ENCODE peak calls at places on chromosomes 11 and 22, in four cellular contexts. Y is AG04450, S is colonic mucosa, D is mesenchymal stem cell. O is an unnamed sample.

GRCh38 chr22:35330258-35330861 is 30.7 kb downstream of the TOM1 start:
- DNase-seq in Y (peak; percentile 45), S (peak; percentile 70), D (peak; percentile 94), O (peak; percentile 65)

GRCh38 chr11:83092488-83093384 is 21.0 kb upstream of the RAB30 start:
- DNase-seq in Y (no peak), S (peak; percentile 76), D (peak; percentile 45), O (no peak)

GRCh38 chr11:85236211-85236610 is 390.9 kb downstream of the DLG2 start:
- DNase-seq in Y (no peak), S (no peak), D (no peak), O (no peak)

GRCh38 chr22:16964366-16964765 is 43.7 kb downstream of the GAB4 start:
- DNase-seq in Y (no peak), S (no peak), D (no peak), O (no peak)

GRCh38 chr22:23382796-23383195 is 197.3 kb downstream of the IGLL1 start:
- DNase-seq in Y (no peak), S (no peak), D (no peak), O (no peak)

GRCh38 chr11:14388352-14388751 is 29.4 kb upstream of the RRAS2 start:
- DNase-seq in Y (no peak), S (no peak), D (no peak), O (no peak)

GRCh38 chr22:16609548-16610261 is 17.1 kb upstream of the CCT8L2 start:
- DNase-seq in Y (no peak), S (no peak), D (no peak), O (no peak)

GRCh38 chr11:47905358-47906059 is 57.4 kb upstream of the NUP160 start:
- DNase-seq in Y (no peak), S (no peak), D (peak; percentile 89), O (peak; percentile 75)

GRCh38 chr22:35375031-35375430 is 5.9 kb upstream of the HMOX1 start:
- DNase-seq in Y (no peak), S (no peak), D (no peak), O (no peak)

GRCh38 chr11:70825893-70826540 is 426.4 kb downstream of the SHANK2 start:
- DNase-seq in Y (no peak), S (no peak), D (no peak), O (no peak)

GRCh38 chr22:23251445-23252093 is 71.3 kb downstream of the BCR start:
- DNase-seq in Y (no peak), S (peak; percentile 37), D (peak; percentile 8), O (no peak)

GRCh38 chr11:108144615-108145014 is 23.2 kb downstream of the ACAT1 start:
- DNase-seq in Y (no peak), S (no peak), D (no peak), O (no peak)

GRCh38 chr11:17413414-17414316 is 25.2 kb upstream of the KCNJ11 start:
- DNase-seq in Y (no peak), S (peak; percentile 83), D (no peak), O (no peak)

GRCh38 chr11:19594326-19594725 is 118.3 kb upstream of the NAV2 start:
- DNase-seq in Y (no peak), S (no peak), D (no peak), O (no peak)

GRCh38 chr22:30325724-30326703 is 727 bp downstream of the TBC1D10A start:
- DNase-seq in Y (no peak), S (peak; percentile 58), D (peak; percentile 47), O (no peak)

GRCh38 chr11:43832536-43832935 is 48.1 kb upstream of the ALKBH3 start:
- DNase-seq in Y (no peak), S (no peak), D (no peak), O (no peak)

GRCh38 chr11:21794306-21794705 is 398.6 kb upstream of the ANO5 start:
- DNase-seq in Y (no peak), S (no peak), D (no peak), O (no peak)

GRCh38 chr11:91081440-91082088 is 858.7 kb upstream of the CHORDC1 start:
- DNase-seq in Y (no peak), S (no peak), D (peak; percentile 66), O (peak; percentile 51)

GRCh38 chr22:46959369-46959768 is 196.9 kb downstream of the TBC1D22A start:
- DNase-seq in Y (no peak), S (no peak), D (no peak), O (no peak)

GRCh38 chr11:130478204-130478701 is 29.8 kb downstream of the ADAMTS15 start:
- DNase-seq in Y (peak; percentile 88), S (peak; percentile 66), D (peak; percentile 96), O (peak; percentile 89)

GRCh38 chr11:16977136-16978020 is 36.8 kb downstream of the PLEKHA7 start:
- DNase-seq in Y (no peak), S (peak; percentile 67), D (no peak), O (no peak)

GRCh38 chr11:45332486-45332934 is 46.4 kb upstream of the SYT13 start:
- DNase-seq in Y (no peak), S (peak; percentile 38), D (peak; percentile 61), O (peak; percentile 27)

GRCh38 chr11:120337133-120337895 is 1.1 kb downstream of the ARHGEF12 start:
- DNase-seq in Y (no peak), S (peak; percentile 64), D (peak; percentile 61), O (no peak)

GRCh38 chr11:10498022-10498400 is 42.9 kb downstream of the AMPD3 start:
- DNase-seq in Y (no peak), S (no peak), D (no peak), O (no peak)
- H3K27ac ChIP-seq in Y (no peak overlapping the region), S (no peak overlapping the region), D (no peak overlapping the region), O (no peak overlapping the region)

GRCh38 chr22:37559521-37559900 is 769 bp upstream of the CDC42EP1 start:
- DNase-seq in Y (no peak), S (no peak), D (no peak), O (no peak)
- H3K4me3 ChIP-seq in Y (peak overlapping the region; percentile 54), S (peak overlapping the region; percentile 31), D (peak overlapping the region; percentile 73), O (peak overlapping the region; percentile 38)

DNA sequence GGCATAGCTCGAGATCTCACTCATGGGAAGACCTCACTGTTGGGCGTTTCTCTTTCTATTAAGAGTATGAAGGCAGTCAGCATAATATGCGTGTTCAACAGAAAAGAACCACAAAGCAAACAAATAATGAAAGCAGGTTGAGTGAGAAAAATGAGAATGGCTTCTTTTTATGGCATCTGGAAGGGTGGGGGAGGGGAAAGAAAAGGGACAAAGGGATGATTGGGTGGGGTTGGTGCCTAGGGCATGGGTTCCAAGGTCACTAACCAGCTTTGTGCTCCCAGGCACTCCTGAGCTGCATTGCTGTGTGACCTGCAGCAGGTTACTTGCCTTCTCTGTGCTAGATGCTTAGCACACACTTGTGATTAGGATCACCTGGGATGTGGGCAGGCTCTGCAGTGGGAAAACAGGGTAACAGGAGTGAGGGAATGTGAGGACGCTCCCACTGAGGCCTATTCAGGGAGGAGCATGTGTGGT is 74.6 kb downstream of the KIAA1671 start:
- DNase-seq in Y (no peak), S (peak; percentile 74), D (no peak), O (no peak)
- H3K27ac ChIP-seq in Y (no peak overlapping the region), S (peak overlapping the region; percentile 80), D (no peak overlapping the region), O (no peak overlapping the region)

GRCh38 chr11:7573558-7574296 is 59.9 kb downstream of the PPFIBP2 start:
- DNase-seq in Y (no peak), S (peak; percentile 86), D (peak; percentile 25), O (no peak)
- H3K4me3 ChIP-seq in Y (no peak overlapping the region), S (no peak overlapping the region), D (no peak overlapping the region), O (no peak overlapping the region)

GRCh38 chr11:95659088-95659487 is 130.5 kb downstream of the FAM76B start:
- DNase-seq in Y (peak; percentile 18), S (no peak), D (peak; percentile 69), O (peak; percentile 49)

GRCh38 chr11:95661159-95661558 is 128.4 kb downstream of the FAM76B start:
- DNase-seq in Y (no peak), S (no peak), D (no peak), O (no peak)

GRCh38 chr11:95655544-95655943 is 134.0 kb downstream of the FAM76B start:
- DNase-seq in Y (no peak), S (no peak), D (peak; percentile 8), O (no peak)

DNA sequence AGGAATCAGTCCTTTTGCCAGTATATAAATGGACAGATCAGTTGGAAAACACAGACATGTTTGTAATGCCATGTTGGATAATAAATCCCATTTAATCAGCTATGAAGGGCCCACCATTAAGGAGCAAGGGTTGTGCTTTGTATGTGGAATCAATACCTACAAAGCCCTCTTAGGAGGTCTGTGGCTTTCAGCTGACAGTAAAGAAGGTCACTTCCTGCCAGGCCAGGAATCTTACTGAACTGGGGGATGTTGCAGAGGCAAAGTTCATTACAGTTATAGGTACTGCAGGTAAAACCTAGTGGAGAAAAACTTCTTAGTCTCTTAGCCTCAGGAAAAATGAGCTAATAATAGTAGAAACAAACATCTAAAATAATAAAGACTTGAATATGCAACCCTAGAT is 129.5 kb downstream of the FAM76B start:
- DNase-seq in Y (no peak), S (no peak), D (no peak), O (no peak)
- H3K27ac ChIP-seq in Y (no peak overlapping the region), S (no peak overlapping the region), D (no peak overlapping the region), O (no peak overlapping the region)

GRCh38 chr11:73312806-73313403 is 4.8 kb downstream of the ARHGEF17 start:
- DNase-seq in Y (no peak), S (no peak), D (peak; percentile 54), O (peak; percentile 56)

GRCh38 chr11:73314121-73314948 is 6.3 kb downstream of the ARHGEF17 start:
- DNase-seq in Y (no peak), S (no peak), D (peak; percentile 68), O (peak; percentile 83)

GRCh38 chr11:73315288-73316020 is 7.4 kb downstream of the ARHGEF17 start:
- DNase-seq in Y (no peak), S (no peak), D (peak; percentile 64), O (no peak)

GRCh38 chr11:73312036-73312435 is 4.0 kb downstream of the ARHGEF17 start:
- DNase-seq in Y (no peak), S (no peak), D (no peak), O (no peak)

GRCh38 chr11:73313652-73314051 is 5.6 kb downstream of the ARHGEF17 start:
- DNase-seq in Y (no peak), S (no peak), D (peak; percentile 32), O (no peak)
- H3K4me3 ChIP-seq in Y (peak overlapping the region; percentile 77), S (no peak overlapping the region), D (peak overlapping the region; percentile 89), O (no peak overlapping the region)

DNA sequence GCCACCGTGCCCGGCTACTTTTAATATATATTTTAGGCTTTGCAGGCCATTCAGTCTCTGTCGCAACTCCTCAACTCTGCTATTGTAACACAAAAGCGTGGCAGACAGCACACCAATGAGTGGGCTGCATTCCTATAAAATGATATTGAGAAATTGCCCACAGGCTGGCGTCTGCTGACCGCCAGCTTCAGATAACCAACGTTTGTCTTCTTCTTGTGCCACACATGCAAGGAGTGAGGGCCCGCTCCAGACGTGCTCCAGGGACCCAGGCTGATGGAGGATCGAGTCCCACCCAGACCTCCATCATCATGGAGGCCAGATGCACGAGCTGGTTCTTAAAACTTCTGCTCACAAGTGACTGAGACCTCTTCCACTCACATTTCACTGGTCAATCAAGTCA is 35.4 kb upstream of the LINC01488 start:
- DNase-seq in Y (no peak), S (no peak), D (no peak), O (no peak)
- H3K27ac ChIP-seq in Y (no peak overlapping the region), S (no peak overlapping the region), D (no peak overlapping the region), O (no peak overlapping the region)

O was measured in brain microvascular endothelial cell.